ENCODE peak calls at places on chromosomes 1 and 21, in nine cellular contexts. K is NCI-H226, U is NCI-H187 treated with DMSO at 0.1 percent for 48 hours, V is body of pancreas, P is NCI-H345, M is GM12892, F is M059J, G is uterus, W is mesothelial cell of epicardium. L is an unnamed sample.

GRCh38 chr1:24928631-24929090 is 1.4 kb downstream of the RUNX3 start:
- DNase-seq in K (no peak), U (no peak), V (no peak), P (no peak), M (no peak), F (no peak), G (no peak), W (no peak), L (no peak)

GRCh38 chr1:232622378-232622777 is 7.6 kb downstream of the SIPA1L2 start:
- DNase-seq in K (no peak), U (no peak), V (no peak), P (peak; percentile 42), M (no peak), F (no peak), G (no peak), W (no peak), L (no peak)

GRCh38 chr1:180181048-180181447 is 26.4 kb downstream of the QSOX1 start:
- DNase-seq in K (no peak), U (no peak), V (peak; percentile 8), P (peak; percentile 30), M (no peak), F (no peak), G (no peak), W (no peak), L (no peak)

GRCh38 chr1:205834751-205835150 is 15.2 kb downstream of the PM20D1 start:
- DNase-seq in K (no peak), U (no peak), V (no peak), P (no peak), M (no peak), F (no peak), G (no peak), W (no peak), L (no peak)

GRCh38 chr1:161827786-161828185 is 61.7 kb downstream of the ATF6 start:
- DNase-seq in K (no peak), U (no peak), V (no peak), P (no peak), M (no peak), F (peak; percentile 28), G (no peak), W (no peak), L (no peak)

GRCh38 chr1:15178571-15179484 is 25.3 kb downstream of the TMEM51 start:
- DNase-seq in K (peak; percentile 93), U (no peak), V (peak; percentile 95), P (peak; percentile 76), M (no peak), F (peak; percentile 98), G (no peak), W (no peak), L (no peak)

GRCh38 chr1:22275626-22276395 is 132.9 kb upstream of the WNT4 start:
- DNase-seq in K (peak; percentile 42), U (no peak), V (peak; percentile 58), P (peak; percentile 33), M (peak; percentile 59), F (peak; percentile 58), G (peak; percentile 25), W (peak; percentile 81), L (peak; percentile 38)

GRCh38 chr1:231720652-231721325 is 94.2 kb downstream of the DISC1 start:
- DNase-seq in K (no peak), U (no peak), V (no peak), P (peak; percentile 89), M (no peak), F (no peak), G (no peak), W (no peak), L (no peak)

GRCh38 chr1:156910309-156910782 is 10.1 kb upstream of the LRRC71 start:
- DNase-seq in K (no peak), U (no peak), V (no peak), P (peak; percentile 41), M (peak; percentile 71), F (no peak), G (no peak), W (no peak), L (peak; percentile 79)

GRCh38 chr1:109790735-109791494 is 27.2 kb upstream of the EPS8L3 start:
- DNase-seq in K (peak; percentile 31), U (no peak), V (no peak), P (no peak), M (peak; percentile 82), F (peak; percentile 85), G (peak; percentile 45), W (no peak), L (no peak)

GRCh38 chr1:88060112-88060673 is 623.9 kb upstream of the PKN2 start:
- DNase-seq in K (no peak), U (no peak), V (no peak), P (no peak), M (no peak), F (peak; percentile 40), G (no peak), W (no peak), L (no peak)

GRCh38 chr1:214213136-214213535 is 67.8 kb upstream of the SMYD2 start:
- DNase-seq in K (peak; percentile 78), U (no peak), V (no peak), P (no peak), M (no peak), F (peak; percentile 72), G (no peak), W (no peak), L (no peak)

GRCh38 chr1:36438715-36439114 is 11.5 kb downstream of the OSCP1 start:
- DNase-seq in K (no peak), U (no peak), V (no peak), P (no peak), M (no peak), F (no peak), G (no peak), W (no peak), L (no peak)

GRCh38 chr1:164712131-164713031 is 153.4 kb downstream of the PBX1 start:
- DNase-seq in K (peak; percentile 74), U (no peak), V (peak; percentile 53), P (no peak), M (no peak), F (no peak), G (peak; percentile 58), W (no peak), L (peak; percentile 29)

GRCh38 chr21:46551636-46552241 is 53.1 kb downstream of the S100B start:
- DNase-seq in K (no peak), U (no peak), V (no peak), P (no peak), M (no peak), F (no peak), G (no peak), W (no peak), L (no peak)

GRCh38 chr1:41355356-41355755 is 5.9 kb upstream of the FOXO6 start:
- DNase-seq in K (no peak), U (no peak), V (no peak), P (no peak), M (no peak), F (no peak), G (peak; percentile 5), W (peak; percentile 24), L (no peak)

GRCh38 chr1:33211972-33212371 is 30.1 kb upstream of the TRIM62 start:
- DNase-seq in K (no peak), U (no peak), V (no peak), P (no peak), M (no peak), F (no peak), G (no peak), W (no peak), L (no peak)

GRCh38 chr1:173187838-173188237 is 19.3 kb downstream of the TNFSF4 start:
- DNase-seq in K (no peak), U (no peak), V (no peak), P (no peak), M (no peak), F (no peak), G (no peak), W (no peak), L (no peak)

GRCh38 chr1:19861034-19861433 is 21.2 kb upstream of the OTUD3 start:
- DNase-seq in K (peak; percentile 43), U (no peak), V (no peak), P (no peak), M (no peak), F (peak; percentile 85), G (peak; percentile 78), W (no peak), L (no peak)

GRCh38 chr1:116026626-116027025 is 50.3 kb downstream of the SLC22A15 start:
- DNase-seq in K (no peak), U (no peak), V (no peak), P (no peak), M (no peak), F (no peak), G (no peak), W (no peak), L (no peak)

GRCh38 chr1:14108356-14109275 is 408.6 kb downstream of the PRDM2 start:
- DNase-seq in K (no peak), U (no peak), V (peak; percentile 87), P (peak; percentile 50), M (no peak), F (peak; percentile 7), G (no peak), W (no peak), L (no peak)

GRCh38 chr1:217184854-217185253 is 446.0 kb downstream of the GPATCH2 start:
- DNase-seq in K (no peak), U (no peak), V (no peak), P (no peak), M (no peak), F (no peak), G (no peak), W (no peak), L (no peak)

GRCh38 chr1:48048064-48048463 is 50.9 kb upstream of the TRABD2B start:
- DNase-seq in K (peak; percentile 89), U (no peak), V (no peak), P (no peak), M (no peak), F (no peak), G (no peak), W (no peak), L (no peak)

GRCh38 chr1:3207217-3207848 is 138.3 kb downstream of the PRDM16 start:
- DNase-seq in K (no peak), U (no peak), V (peak; percentile 67), P (no peak), M (no peak), F (no peak), G (no peak), W (no peak), L (no peak)

GRCh38 chr21:34243562-34243961 is 120.2 kb upstream of the KCNE2 start:
- DNase-seq in K (no peak), U (no peak), V (peak; percentile 24), P (peak; percentile 20), M (no peak), F (peak; percentile 38), G (no peak), W (no peak), L (no peak)

GRCh38 chr1:118101989-118102388 is 83.0 kb downstream of the SPAG17 start:
- DNase-seq in K (no peak), U (no peak), V (no peak), P (no peak), M (no peak), F (peak; percentile 29), G (no peak), W (no peak), L (no peak)

GRCh38 chr1:197250616-197251015 is 17.4 kb upstream of the CRB1 start:
- DNase-seq in K (no peak), U (no peak), V (no peak), P (no peak), M (no peak), F (no peak), G (no peak), W (no peak), L (no peak)

GRCh38 chr1:158045639-158046038 is 52.2 kb downstream of the KIRREL1 start:
- DNase-seq in K (peak; percentile 90), U (no peak), V (no peak), P (no peak), M (no peak), F (peak; percentile 84), G (peak; percentile 54), W (no peak), L (no peak)

GRCh38 chr1:91774520-91775203 is 111.3 kb downstream of the TGFBR3 start:
- DNase-seq in K (no peak), U (no peak), V (no peak), P (no peak), M (no peak), F (no peak), G (no peak), W (no peak), L (no peak)

GRCh38 chr1:66300280-66300973 is 233.5 kb upstream of the SGIP1 start:
- DNase-seq in K (no peak), U (no peak), V (no peak), P (no peak), M (no peak), F (no peak), G (no peak), W (no peak), L (no peak)

GRCh38 chr1:38018864-38019343 is 6.4 kb downstream of the UTP11 start:
- DNase-seq in K (no peak), U (no peak), V (no peak), P (no peak), M (no peak), F (peak; percentile 48), G (no peak), W (no peak), L (no peak)